ENCODE peak calls at places on chromosomes 5 and 9, in six cellular contexts. I is ELF-1; P is putamen; K is OCI-LY7; J is T-helper 1 cell; T is stimulated activated CD4-positive, alpha-beta T cell treated with anti-CD3 and anti-CD28 coated beads, Interleukin-2, amount 100 ng/mL, for 24 hours. Y is an unnamed sample.
A peak's percentile ranks its signal among the peaks of the same experiment; 100 is the strongest.

GRCh38 chr9:121946465-121946864 is 146.6 kb downstream of the TTLL11 start:
- DNase-seq in T (no peak), K (peak; percentile 76), J (no peak), P (no peak), I (no peak), Y (no peak)

GRCh38 chr5:138685052-138685755 is 68.0 kb upstream of the CTNNA1 start:
- DNase-seq in P (no peak), T (no peak), I (no peak), K (no peak), J (no peak), Y (no peak)

GRCh38 chr5:159631001-159631400 is 285.3 kb upstream of the ADRA1B start:
- DNase-seq in T (no peak), J (no peak), P (no peak), I (no peak), K (no peak), Y (no peak)

GRCh38 chr5:95730730-95731570 is at the start of gene RHOBTB3:
- DNase-seq in J (peak; percentile 24), K (peak; percentile 38), I (peak; percentile 79), T (peak; percentile 44), P (peak; percentile 92), Y (peak; percentile 69)

GRCh38 chr5:9411142-9411541 is 134.7 kb downstream of the SEMA5A start:
- DNase-seq in T (no peak), K (no peak), P (no peak), J (no peak), I (no peak), Y (no peak)

GRCh38 chr5:143554194-143554717 is 150.8 kb upstream of the NR3C1 start:
- DNase-seq in T (no peak), J (no peak), I (no peak), P (no peak), K (no peak), Y (no peak)

GRCh38 chr9:4923580-4924544 is 61.2 kb upstream of the JAK2 start:
- DNase-seq in K (peak; percentile 55), J (no peak), I (peak; percentile 11), T (no peak), P (no peak), Y (peak; percentile 38)

GRCh38 chr5:99453181-99453580 is 524.4 kb upstream of the CHD1 start:
- DNase-seq in T (no peak), P (no peak), J (no peak), I (no peak), K (no peak), Y (no peak)

GRCh38 chr9:136086213-136086881 is 8.7 kb downstream of the NACC2 start:
- DNase-seq in T (no peak), K (no peak), I (no peak), J (no peak), P (peak; percentile 49), Y (no peak)

GRCh38 chr5:143063175-143063970 is 293.2 kb downstream of the ARHGAP26 start:
- DNase-seq in J (no peak), P (peak; percentile 52), I (peak; percentile 17), K (no peak), T (no peak), Y (no peak)

GRCh38 chr5:149015561-149015960 is 47.3 kb downstream of the SH3TC2 start:
- DNase-seq in I (no peak), P (no peak), J (no peak), K (no peak), T (no peak), Y (no peak)

GRCh38 chr9:137071282-137071681 is 925 bp upstream of the SAPCD2 start:
- DNase-seq in I (no peak), T (no peak), P (no peak), J (no peak), K (no peak), Y (no peak)

GRCh38 chr5:144583493-144584154 is 413.0 kb downstream of the KCTD16 start:
- DNase-seq in J (no peak), T (no peak), P (no peak), K (no peak), I (peak; percentile 47), Y (no peak)

GRCh38 chr9:133791735-133792649 is 53.8 kb upstream of the SARDH start:
- DNase-seq in T (no peak), J (no peak), P (no peak), I (no peak), K (no peak), Y (no peak)

GRCh38 chr9:83706703-83707517 is 848 bp downstream of the UBQLN1 start:
- DNase-seq in K (peak; percentile 73), J (peak; percentile 53), P (peak; percentile 14), I (peak; percentile 88), T (peak; percentile 71), Y (peak; percentile 52)

GRCh38 chr5:169923988-169924387 is 56.3 kb downstream of the INSYN2B start:
- DNase-seq in K (no peak), J (no peak), T (no peak), P (no peak), I (no peak), Y (no peak)

GRCh38 chr9:117290809-117291208 is 124.0 kb downstream of the ASTN2 start:
- DNase-seq in K (no peak), J (no peak), I (no peak), T (no peak), P (no peak), Y (no peak)

GRCh38 chr5:157793298-157793791 is 49.8 kb downstream of the LSM11 start:
- DNase-seq in T (no peak), J (no peak), K (no peak), I (no peak), P (no peak), Y (no peak)

GRCh38 chr9:31089822-31090221 is 1294.6 kb upstream of the ACO1 start:
- DNase-seq in T (no peak), P (no peak), J (no peak), I (no peak), K (no peak), Y (no peak)

GRCh38 chr5:178630475-178630930 is 3.7 kb upstream of the CLK4 start:
- DNase-seq in J (no peak), P (no peak), K (no peak), T (no peak), I (no peak), Y (no peak)

GRCh38 chr5:127833999-127834953 is 131.1 kb downstream of the CCDC192 start:
- DNase-seq in J (no peak), T (no peak), I (no peak), P (no peak), K (no peak), Y (no peak)

GRCh38 chr5:69209607-69210006 is 20.2 kb downstream of the CENPH start:
- DNase-seq in I (no peak), K (no peak), J (no peak), P (no peak), T (no peak), Y (no peak)

GRCh38 chr9:113456235-113456634 is 7.3 kb upstream of the RGS3 start:
- DNase-seq in K (no peak), J (no peak), I (peak; percentile 19), P (no peak), T (no peak), Y (no peak)

GRCh38 chr5:177389368-177390169 is 5.3 kb downstream of the SLC34A1 start:
- DNase-seq in J (peak; percentile 37), T (peak; percentile 61), I (peak; percentile 87), P (no peak), K (peak; percentile 84), Y (peak; percentile 51)

GRCh38 chr5:77946381-77947050 is 170.4 kb upstream of the TBCA start:
- DNase-seq in J (no peak), P (no peak), K (no peak), T (no peak), I (no peak), Y (no peak)

GRCh38 chr9:113622600-113623400 is 159.3 kb downstream of the RGS3 start:
- DNase-seq in P (no peak), I (peak; percentile 86), K (peak; percentile 38), T (peak; percentile 60), J (no peak), Y (no peak)

GRCh38 chr5:1125030-1125357 is 13.1 kb upstream of the SLC12A7 start:
- DNase-seq in K (no peak), J (no peak), I (peak; percentile 62), T (no peak), P (no peak), Y (no peak)

GRCh38 chr9:73118898-73119554 is 32.6 kb upstream of the ANXA1 start:
- DNase-seq in P (no peak), T (no peak), K (no peak), J (no peak), I (no peak), Y (no peak)

GRCh38 chr9:121816845-121817450 is 165.5 kb downstream of the DAB2IP start:
- DNase-seq in T (no peak), J (no peak), I (no peak), P (no peak), K (no peak), Y (no peak)

GRCh38 chr9:92607088-92607487 is 62.8 kb downstream of the IPPK start:
- DNase-seq in J (no peak), P (no peak), I (no peak), K (no peak), T (no peak), Y (no peak)

GRCh38 chr9:73146113-73146815 is 5.4 kb upstream of the ANXA1 start:
- DNase-seq in I (no peak), P (no peak), T (no peak), K (no peak), J (no peak), Y (no peak)

GRCh38 chr5:89613222-89613956 is 730.4 kb upstream of the MEF2C start:
- DNase-seq in K (no peak), P (no peak), J (no peak), I (no peak), T (no peak), Y (no peak)

GRCh38 chr5:168334161-168335094 is 43.0 kb downstream of the WWC1 start:
- DNase-seq in P (peak; percentile 72), J (no peak), T (no peak), K (no peak), I (peak; percentile 93), Y (no peak)

GRCh38 chr5:79924936-79925893 is 65.8 kb downstream of the MTX3 start:
- DNase-seq in P (no peak), I (peak; percentile 23), J (no peak), T (no peak), K (peak; percentile 54), Y (peak; percentile 12)

GRCh38 chr5:17216974-17217325 is 481 bp upstream of the BASP1 start:
- DNase-seq in K (peak; percentile 35), P (no peak), J (no peak), I (no peak), T (no peak), Y (no peak)

GRCh38 chr9:96554326-96554725 is 65.3 kb downstream of the CDC14B start:
- DNase-seq in T (no peak), J (no peak), I (no peak), K (no peak), P (no peak), Y (no peak)

Y was measured in naive thymus-derived CD8-positive, alpha-beta T cell.